ENCODE peak calls at places on chromosomes 7 and 10, in six cellular contexts. One of them, this sample, is unnamed.

GRCh38 chr7:1360521-1360971 is 98.7 kb downstream of the MICALL2 start:
- DNase-seq in nephron progenitor cell: no peak
- DNase-seq in CD4-positive, alpha-beta T cell: no peak
- DNase-seq in activated CD8-positive, alpha-beta T cell treated with anti-CD3 and anti-CD28 coated beads for 36 hours: no peak
- DNase-seq in astrocyte of the cerebellum: no peak
- DNase-seq in mesothelial cell of epicardium: no peak
- DNase-seq in this sample: no peak

GRCh38 chr7:98568891-98569290 is 48.2 kb upstream of the NPTX2 start:
- DNase-seq in astrocyte of the cerebellum: no peak
- DNase-seq in mesothelial cell of epicardium: no peak
- DNase-seq in CD4-positive, alpha-beta T cell: no peak
- DNase-seq in nephron progenitor cell: no peak
- DNase-seq in activated CD8-positive, alpha-beta T cell treated with anti-CD3 and anti-CD28 coated beads for 36 hours: no peak
- DNase-seq in this sample: no peak

GRCh38 chr7:73810991-73811360 is 19.8 kb upstream of the CLDN4 start:
- DNase-seq in mesothelial cell of epicardium: no peak
- DNase-seq in astrocyte of the cerebellum: no peak
- DNase-seq in CD4-positive, alpha-beta T cell: no peak
- DNase-seq in activated CD8-positive, alpha-beta T cell treated with anti-CD3 and anti-CD28 coated beads for 36 hours: no peak
- DNase-seq in nephron progenitor cell: no peak
- DNase-seq in this sample: no peak

GRCh38 chr7:45401155-45401554 is 173.0 kb upstream of the ADCY1 start:
- DNase-seq in mesothelial cell of epicardium: no peak
- DNase-seq in CD4-positive, alpha-beta T cell: no peak
- DNase-seq in activated CD8-positive, alpha-beta T cell treated with anti-CD3 and anti-CD28 coated beads for 36 hours: no peak
- DNase-seq in nephron progenitor cell: no peak
- DNase-seq in astrocyte of the cerebellum: no peak
- DNase-seq in this sample: no peak

GRCh38 chr10:121362026-121362425 is 236.2 kb downstream of the FGFR2 start:
- DNase-seq in activated CD8-positive, alpha-beta T cell treated with anti-CD3 and anti-CD28 coated beads for 36 hours: no peak
- DNase-seq in mesothelial cell of epicardium: no peak
- DNase-seq in astrocyte of the cerebellum: no peak
- DNase-seq in nephron progenitor cell: no peak
- DNase-seq in CD4-positive, alpha-beta T cell: no peak
- DNase-seq in this sample: no peak

GRCh38 chr10:119315128-119316001 is 108.0 kb downstream of the GRK5 start:
- DNase-seq in nephron progenitor cell: peak
- DNase-seq in CD4-positive, alpha-beta T cell: peak
- DNase-seq in activated CD8-positive, alpha-beta T cell treated with anti-CD3 and anti-CD28 coated beads for 36 hours: peak
- DNase-seq in mesothelial cell of epicardium: no peak
- DNase-seq in astrocyte of the cerebellum: peak
- DNase-seq in this sample: peak

GRCh38 chr7:16267953-16268820 is 153.2 kb downstream of the CRPPA start:
- DNase-seq in mesothelial cell of epicardium: no peak
- DNase-seq in nephron progenitor cell: no peak
- DNase-seq in CD4-positive, alpha-beta T cell: no peak
- DNase-seq in activated CD8-positive, alpha-beta T cell treated with anti-CD3 and anti-CD28 coated beads for 36 hours: no peak
- DNase-seq in astrocyte of the cerebellum: no peak
- DNase-seq in this sample: no peak

GRCh38 chr7:73606801-73607691 is 17.3 kb downstream of the MLXIPL start:
- DNase-seq in mesothelial cell of epicardium: peak
- DNase-seq in nephron progenitor cell: peak
- DNase-seq in activated CD8-positive, alpha-beta T cell treated with anti-CD3 and anti-CD28 coated beads for 36 hours: peak
- DNase-seq in CD4-positive, alpha-beta T cell: peak
- DNase-seq in astrocyte of the cerebellum: no peak
- DNase-seq in this sample: no peak

GRCh38 chr10:4440260-4440659 is 385.7 kb upstream of the AKR1E2 start:
- DNase-seq in CD4-positive, alpha-beta T cell: no peak
- DNase-seq in activated CD8-positive, alpha-beta T cell treated with anti-CD3 and anti-CD28 coated beads for 36 hours: no peak
- DNase-seq in astrocyte of the cerebellum: no peak
- DNase-seq in mesothelial cell of epicardium: no peak
- DNase-seq in nephron progenitor cell: no peak
- DNase-seq in this sample: no peak

GRCh38 chr7:124515431-124515830 is 250.2 kb downstream of the GPR37 start:
- DNase-seq in mesothelial cell of epicardium: no peak
- DNase-seq in CD4-positive, alpha-beta T cell: no peak
- DNase-seq in astrocyte of the cerebellum: no peak
- DNase-seq in nephron progenitor cell: no peak
- DNase-seq in activated CD8-positive, alpha-beta T cell treated with anti-CD3 and anti-CD28 coated beads for 36 hours: no peak
- DNase-seq in this sample: no peak

GRCh38 chr7:95684037-95684436 is 87.7 kb upstream of the PDK4 start:
- DNase-seq in nephron progenitor cell: no peak
- DNase-seq in astrocyte of the cerebellum: peak
- DNase-seq in CD4-positive, alpha-beta T cell: no peak
- DNase-seq in activated CD8-positive, alpha-beta T cell treated with anti-CD3 and anti-CD28 coated beads for 36 hours: no peak
- DNase-seq in mesothelial cell of epicardium: no peak
- DNase-seq in this sample: no peak

GRCh38 chr10:5538446-5538845 is 13.7 kb downstream of the CALML3 start:
- DNase-seq in CD4-positive, alpha-beta T cell: no peak
- DNase-seq in mesothelial cell of epicardium: no peak
- DNase-seq in nephron progenitor cell: no peak
- DNase-seq in astrocyte of the cerebellum: peak
- DNase-seq in activated CD8-positive, alpha-beta T cell treated with anti-CD3 and anti-CD28 coated beads for 36 hours: no peak
- DNase-seq in this sample: no peak

GRCh38 chr7:11988186-11988585 is 156.2 kb upstream of the THSD7A start:
- DNase-seq in activated CD8-positive, alpha-beta T cell treated with anti-CD3 and anti-CD28 coated beads for 36 hours: no peak
- DNase-seq in mesothelial cell of epicardium: no peak
- DNase-seq in CD4-positive, alpha-beta T cell: no peak
- DNase-seq in astrocyte of the cerebellum: no peak
- DNase-seq in nephron progenitor cell: no peak
- DNase-seq in this sample: no peak

GRCh38 chr7:116547347-116547746 is 22.5 kb downstream of the CAV1 start:
- DNase-seq in nephron progenitor cell: no peak
- DNase-seq in activated CD8-positive, alpha-beta T cell treated with anti-CD3 and anti-CD28 coated beads for 36 hours: no peak
- DNase-seq in CD4-positive, alpha-beta T cell: no peak
- DNase-seq in astrocyte of the cerebellum: no peak
- DNase-seq in mesothelial cell of epicardium: no peak
- DNase-seq in this sample: no peak

GRCh38 chr7:14766747-14767146 is 135.8 kb downstream of the DGKB start:
- DNase-seq in mesothelial cell of epicardium: no peak
- DNase-seq in nephron progenitor cell: no peak
- DNase-seq in CD4-positive, alpha-beta T cell: no peak
- DNase-seq in astrocyte of the cerebellum: no peak
- DNase-seq in activated CD8-positive, alpha-beta T cell treated with anti-CD3 and anti-CD28 coated beads for 36 hours: no peak
- DNase-seq in this sample: peak

GRCh38 chr7:1669486-1669951 is 558 bp upstream of the ELFN1 start:
- DNase-seq in nephron progenitor cell: no peak
- DNase-seq in CD4-positive, alpha-beta T cell: no peak
- DNase-seq in activated CD8-positive, alpha-beta T cell treated with anti-CD3 and anti-CD28 coated beads for 36 hours: peak
- DNase-seq in mesothelial cell of epicardium: peak
- DNase-seq in astrocyte of the cerebellum: no peak
- DNase-seq in this sample: no peak

GRCh38 chr10:43885842-43886241 is 237.2 kb upstream of the ZNF32 start:
- DNase-seq in mesothelial cell of epicardium: no peak
- DNase-seq in activated CD8-positive, alpha-beta T cell treated with anti-CD3 and anti-CD28 coated beads for 36 hours: no peak
- DNase-seq in nephron progenitor cell: no peak
- DNase-seq in astrocyte of the cerebellum: no peak
- DNase-seq in CD4-positive, alpha-beta T cell: no peak
- DNase-seq in this sample: no peak

GRCh38 chr10:44030681-44031080 is 354.2 kb downstream of the CXCL12 start:
- DNase-seq in CD4-positive, alpha-beta T cell: no peak
- DNase-seq in nephron progenitor cell: no peak
- DNase-seq in activated CD8-positive, alpha-beta T cell treated with anti-CD3 and anti-CD28 coated beads for 36 hours: no peak
- DNase-seq in astrocyte of the cerebellum: no peak
- DNase-seq in mesothelial cell of epicardium: no peak
- DNase-seq in this sample: no peak

GRCh38 chr10:26274391-26274790 is 57.8 kb downstream of the GAD2 start:
- DNase-seq in activated CD8-positive, alpha-beta T cell treated with anti-CD3 and anti-CD28 coated beads for 36 hours: no peak
- DNase-seq in nephron progenitor cell: no peak
- DNase-seq in astrocyte of the cerebellum: no peak
- DNase-seq in CD4-positive, alpha-beta T cell: no peak
- DNase-seq in mesothelial cell of epicardium: no peak
- DNase-seq in this sample: no peak

GRCh38 chr10:26269754-26270153 is 53.2 kb downstream of the GAD2 start:
- DNase-seq in activated CD8-positive, alpha-beta T cell treated with anti-CD3 and anti-CD28 coated beads for 36 hours: no peak
- DNase-seq in mesothelial cell of epicardium: no peak
- DNase-seq in astrocyte of the cerebellum: peak
- DNase-seq in CD4-positive, alpha-beta T cell: no peak
- DNase-seq in nephron progenitor cell: peak
- DNase-seq in this sample: no peak
- TF ChIP-seq CTCF in activated CD8-positive, alpha-beta T cell treated with anti-CD3 and anti-CD28 coated beads for 36 hours: no peak
- TF ChIP-seq CTCF in mesothelial cell of epicardium: no peak
- TF ChIP-seq CTCF in astrocyte of the cerebellum: no peak
- TF ChIP-seq CTCF in CD4-positive, alpha-beta T cell: no peak
- TF ChIP-seq CTCF in nephron progenitor cell: peak
- TF ChIP-seq CTCF in this sample: no peak

DNA sequence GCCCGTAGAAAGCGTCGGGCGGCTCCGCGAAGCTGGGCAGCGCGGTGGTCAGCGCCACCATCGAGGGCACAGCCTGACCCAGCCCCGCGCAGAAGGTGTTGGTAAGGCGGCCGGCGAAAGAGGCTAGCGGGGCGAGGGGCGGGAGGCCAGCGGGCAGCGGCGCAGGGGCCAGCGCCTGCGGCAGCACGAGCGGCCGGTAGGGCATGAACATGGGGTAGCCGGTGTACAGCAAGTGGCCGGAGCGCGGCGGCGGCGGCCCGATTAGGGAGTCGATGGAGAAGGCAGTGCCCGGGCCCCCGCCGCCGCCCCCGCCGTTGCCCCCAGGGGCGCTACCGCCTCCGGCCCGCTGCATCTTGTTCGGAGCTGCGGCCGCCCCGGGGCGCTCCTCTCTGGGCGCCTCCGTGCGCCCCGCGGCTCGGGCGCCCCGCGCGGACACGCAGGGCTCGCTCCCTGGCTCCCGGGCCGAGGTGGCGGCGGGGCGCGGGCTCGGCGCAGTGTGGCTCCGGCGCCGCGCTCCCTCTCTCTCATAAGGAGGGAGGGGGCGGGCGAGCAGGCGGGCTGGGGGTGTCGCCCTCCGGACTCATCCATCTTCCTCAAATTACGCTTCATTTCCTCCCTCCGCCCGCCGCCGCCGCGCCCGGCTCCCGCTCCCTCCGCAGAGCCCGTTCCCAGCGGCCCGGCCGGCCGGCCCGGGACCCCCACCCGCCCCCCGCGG is at the start of gene GBX1:
- DNase-seq in activated CD8-positive, alpha-beta T cell treated with anti-CD3 and anti-CD28 coated beads for 36 hours: no peak
- DNase-seq in astrocyte of the cerebellum: no peak
- DNase-seq in nephron progenitor cell: peak
- DNase-seq in CD4-positive, alpha-beta T cell: no peak
- DNase-seq in mesothelial cell of epicardium: peak
- DNase-seq in this sample: no peak
- TF ChIP-seq CTCF in activated CD8-positive, alpha-beta T cell treated with anti-CD3 and anti-CD28 coated beads for 36 hours: no peak
- TF ChIP-seq CTCF in astrocyte of the cerebellum: peak
- TF ChIP-seq CTCF in nephron progenitor cell: no peak
- TF ChIP-seq CTCF in CD4-positive, alpha-beta T cell: no peak
- TF ChIP-seq CTCF in mesothelial cell of epicardium: peak
- TF ChIP-seq CTCF in this sample: no peak

GRCh38 chr10:127349737-127350136 is 153.3 kb upstream of the INSYN2A start:
- DNase-seq in nephron progenitor cell: no peak
- DNase-seq in mesothelial cell of epicardium: no peak
- DNase-seq in astrocyte of the cerebellum: no peak
- DNase-seq in CD4-positive, alpha-beta T cell: no peak
- DNase-seq in activated CD8-positive, alpha-beta T cell treated with anti-CD3 and anti-CD28 coated beads for 36 hours: no peak
- DNase-seq in this sample: peak

GRCh38 chr10:127354255-127354654 is 157.9 kb upstream of the INSYN2A start:
- DNase-seq in CD4-positive, alpha-beta T cell: no peak
- DNase-seq in mesothelial cell of epicardium: no peak
- DNase-seq in activated CD8-positive, alpha-beta T cell treated with anti-CD3 and anti-CD28 coated beads for 36 hours: no peak
- DNase-seq in astrocyte of the cerebellum: no peak
- DNase-seq in nephron progenitor cell: no peak
- DNase-seq in this sample: no peak

GRCh38 chr10:127357265-127357664 is 160.9 kb upstream of the INSYN2A start:
- DNase-seq in CD4-positive, alpha-beta T cell: no peak
- DNase-seq in astrocyte of the cerebellum: no peak
- DNase-seq in activated CD8-positive, alpha-beta T cell treated with anti-CD3 and anti-CD28 coated beads for 36 hours: no peak
- DNase-seq in nephron progenitor cell: no peak
- DNase-seq in mesothelial cell of epicardium: no peak
- DNase-seq in this sample: no peak

GRCh38 chr10:127353544-127353943 is 157.2 kb upstream of the INSYN2A start:
- DNase-seq in astrocyte of the cerebellum: no peak
- DNase-seq in CD4-positive, alpha-beta T cell: no peak
- DNase-seq in activated CD8-positive, alpha-beta T cell treated with anti-CD3 and anti-CD28 coated beads for 36 hours: no peak
- DNase-seq in mesothelial cell of epicardium: no peak
- DNase-seq in nephron progenitor cell: no peak
- DNase-seq in this sample: no peak

DNA sequence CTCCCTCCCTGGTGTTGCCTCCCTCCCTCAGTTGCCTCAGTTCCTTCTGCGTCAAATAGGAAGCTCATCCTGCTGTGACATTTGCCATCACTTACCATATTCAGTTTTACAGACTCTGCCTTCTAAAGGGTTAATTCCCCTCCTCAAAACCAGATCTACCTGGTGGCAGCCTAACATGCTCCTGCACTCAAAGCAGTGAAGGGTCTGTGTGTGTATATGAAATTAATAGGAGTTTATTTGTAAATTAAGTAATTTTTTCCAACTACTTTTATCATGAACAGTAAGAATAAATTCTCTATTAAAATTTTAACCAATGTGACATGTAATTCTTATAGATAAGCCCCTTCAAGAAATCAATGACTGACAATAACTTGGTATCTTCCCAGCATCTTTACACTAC is 158.6 kb upstream of the INSYN2A start:
- DNase-seq in activated CD8-positive, alpha-beta T cell treated with anti-CD3 and anti-CD28 coated beads for 36 hours: no peak
- DNase-seq in astrocyte of the cerebellum: no peak
- DNase-seq in nephron progenitor cell: no peak
- DNase-seq in mesothelial cell of epicardium: no peak
- DNase-seq in CD4-positive, alpha-beta T cell: no peak
- DNase-seq in this sample: no peak
- TF ChIP-seq CTCF in activated CD8-positive, alpha-beta T cell treated with anti-CD3 and anti-CD28 coated beads for 36 hours: no peak
- TF ChIP-seq CTCF in astrocyte of the cerebellum: peak
- TF ChIP-seq CTCF in nephron progenitor cell: peak
- TF ChIP-seq CTCF in mesothelial cell of epicardium: no peak
- TF ChIP-seq CTCF in CD4-positive, alpha-beta T cell: no peak
- TF ChIP-seq CTCF in this sample: peak

GRCh38 chr7:6376820-6377219 is 70.9 kb downstream of the DAGLB start:
- DNase-seq in nephron progenitor cell: no peak
- DNase-seq in activated CD8-positive, alpha-beta T cell treated with anti-CD3 and anti-CD28 coated beads for 36 hours: no peak
- DNase-seq in astrocyte of the cerebellum: no peak
- DNase-seq in mesothelial cell of epicardium: no peak
- DNase-seq in CD4-positive, alpha-beta T cell: no peak
- DNase-seq in this sample: no peak

GRCh38 chr7:6375346-6376101 is 72.2 kb downstream of the DAGLB start:
- DNase-seq in mesothelial cell of epicardium: no peak
- DNase-seq in astrocyte of the cerebellum: peak
- DNase-seq in activated CD8-positive, alpha-beta T cell treated with anti-CD3 and anti-CD28 coated beads for 36 hours: peak
- DNase-seq in nephron progenitor cell: no peak
- DNase-seq in CD4-positive, alpha-beta T cell: peak
- DNase-seq in this sample: no peak

GRCh38 chr7:6380310-6381095 is 67.3 kb downstream of the DAGLB start:
- DNase-seq in CD4-positive, alpha-beta T cell: no peak
- DNase-seq in activated CD8-positive, alpha-beta T cell treated with anti-CD3 and anti-CD28 coated beads for 36 hours: no peak
- DNase-seq in nephron progenitor cell: no peak
- DNase-seq in mesothelial cell of epicardium: no peak
- DNase-seq in astrocyte of the cerebellum: no peak
- DNase-seq in this sample: no peak

GRCh38 chr7:6382797-6383196 is 65.0 kb downstream of the DAGLB start:
- DNase-seq in CD4-positive, alpha-beta T cell: no peak
- DNase-seq in nephron progenitor cell: no peak
- DNase-seq in mesothelial cell of epicardium: no peak
- DNase-seq in astrocyte of the cerebellum: peak
- DNase-seq in activated CD8-positive, alpha-beta T cell treated with anti-CD3 and anti-CD28 coated beads for 36 hours: no peak
- DNase-seq in this sample: no peak

DNA sequence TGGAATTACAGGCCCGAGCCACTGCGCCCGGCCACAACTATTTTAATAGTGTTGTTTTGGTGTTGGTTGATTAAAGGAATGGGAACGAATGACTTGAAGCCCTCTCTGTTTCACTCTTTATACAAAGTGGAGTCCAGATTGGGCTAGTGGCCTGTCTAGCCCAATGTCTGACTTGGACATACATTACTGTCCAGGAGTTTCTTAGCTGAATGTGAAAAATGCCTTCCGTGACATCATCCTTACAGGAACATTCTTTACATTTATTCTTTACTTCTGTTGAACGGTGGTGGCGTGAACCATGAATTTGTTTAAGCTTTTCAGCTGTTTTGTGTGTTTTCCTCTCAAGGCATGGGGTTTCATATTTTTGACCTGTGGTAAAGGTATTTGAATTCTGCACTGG is 67.9 kb downstream of the DAGLB start:
- DNase-seq in nephron progenitor cell: no peak
- DNase-seq in CD4-positive, alpha-beta T cell: no peak
- DNase-seq in mesothelial cell of epicardium: no peak
- DNase-seq in astrocyte of the cerebellum: no peak
- DNase-seq in activated CD8-positive, alpha-beta T cell treated with anti-CD3 and anti-CD28 coated beads for 36 hours: no peak
- DNase-seq in this sample: no peak
- TF ChIP-seq CTCF in nephron progenitor cell: no peak
- TF ChIP-seq CTCF in CD4-positive, alpha-beta T cell: no peak
- TF ChIP-seq CTCF in mesothelial cell of epicardium: no peak
- TF ChIP-seq CTCF in astrocyte of the cerebellum: no peak
- TF ChIP-seq CTCF in activated CD8-positive, alpha-beta T cell treated with anti-CD3 and anti-CD28 coated beads for 36 hours: no peak
- TF ChIP-seq CTCF in this sample: no peak